ENCODE peak calls at places on chromosomes 6 and 20, in seven cellular contexts. E is HepG2, A is HCT116, K is H1, X is SK-N-SH, N is GM12878, G is K562. S is an unnamed sample.

GRCh38 chr6:1388927-1389790 is at the start of gene FOXF2:
- DNase-seq in G (peak), K (no peak), A (no peak), N (no peak), E (no peak), X (no peak), S (no peak)

GRCh38 chr20:40763646-40764295 is 74.7 kb upstream of the MAFB start:
- DNase-seq in X (peak), E (no peak), N (no peak), G (no peak), A (no peak), K (no peak), S (no peak)

GRCh38 chr6:132465530-132466485 is 47.1 kb downstream of the STX7 start:
- DNase-seq in A (no peak), E (no peak), G (no peak), N (no peak), K (no peak), X (no peak), S (no peak)

GRCh38 chr6:7721654-7722053 is 4.2 kb upstream of the BMP6 start:
- DNase-seq in X (peak), N (no peak), E (peak), A (peak), K (no peak), G (no peak), S (peak)

GRCh38 chr6:151917531-151918329 is 110.2 kb downstream of the ESR1 start:
- DNase-seq in X (no peak), A (no peak), N (no peak), K (no peak), G (no peak), E (no peak), S (no peak)

GRCh38 chr6:118808794-118809668 is 84.9 kb upstream of the ASF1A start:
- DNase-seq in A (no peak), G (no peak), K (no peak), X (no peak), N (no peak), E (no peak), S (no peak)

GRCh38 chr6:106027316-106027715 is 58.8 kb upstream of the PRDM1 start:
- DNase-seq in E (no peak), X (no peak), N (no peak), A (no peak), K (no peak), G (no peak), S (no peak)

GRCh38 chr6:98254624-98255023 is 579.8 kb upstream of the POU3F2 start:
- DNase-seq in N (no peak), X (no peak), E (no peak), A (no peak), K (no peak), G (no peak), S (no peak)

GRCh38 chr6:167472876-167473275 is 148.0 kb downstream of the TTLL2 start:
- DNase-seq in X (no peak), N (no peak), K (no peak), E (no peak), A (no peak), G (no peak), S (no peak)

GRCh38 chr20:24675651-24676352 is 206.4 kb downstream of the SYNDIG1 start:
- DNase-seq in N (no peak), K (no peak), X (no peak), G (no peak), E (no peak), A (no peak), S (no peak)

GRCh38 chr6:30683137-30683979 is 3.1 kb downstream of the PPP1R18 start:
- DNase-seq in X (no peak), K (no peak), E (no peak), A (no peak), G (no peak), N (no peak), S (no peak)
- TF ChIP-seq JUND in X (no peak), K (no peak), E (no peak), A (no peak), G (no peak), N (no peak), S (no peak)

GRCh38 chr20:2817891-2818595 is 1.9 kb downstream of the TMEM239 start:
- DNase-seq in E (no peak), K (no peak), A (no peak), N (no peak), G (no peak), X (peak), S (no peak)

GRCh38 chr20:2816030-2816582 is at the start of gene TMEM239:
- DNase-seq in A (no peak), E (no peak), X (peak), N (no peak), K (no peak), G (no peak), S (no peak)

GRCh38 chr20:2817341-2817726 is 1.2 kb downstream of the TMEM239 start:
- DNase-seq in K (no peak), X (no peak), G (no peak), N (no peak), E (no peak), A (no peak), S (no peak)

GRCh38 chr20:2815242-2815900 is 584 bp downstream of the C20orf141 start:
- DNase-seq in K (no peak), X (peak), A (no peak), G (no peak), E (no peak), N (no peak), S (no peak)

GRCh38 chr20:2816583-2817340 is 598 bp downstream of the TMEM239 start:
- DNase-seq in N (no peak), G (no peak), X (peak), E (no peak), K (no peak), A (no peak), S (no peak)
- TF ChIP-seq JUND in N (no peak), G (no peak), X (no peak), E (no peak), K (no peak), A (no peak), S (no peak)

GRCh38 chr6:110359554-110359953 is 1.4 kb upstream of the METTL24 start:
- DNase-seq in K (no peak), E (no peak), X (no peak), G (no peak), A (no peak), N (no peak), S (no peak)
- TF ChIP-seq JUND in K (no peak), E (no peak), X (no peak), G (no peak), A (no peak), N (no peak), S (no peak)

DNA sequence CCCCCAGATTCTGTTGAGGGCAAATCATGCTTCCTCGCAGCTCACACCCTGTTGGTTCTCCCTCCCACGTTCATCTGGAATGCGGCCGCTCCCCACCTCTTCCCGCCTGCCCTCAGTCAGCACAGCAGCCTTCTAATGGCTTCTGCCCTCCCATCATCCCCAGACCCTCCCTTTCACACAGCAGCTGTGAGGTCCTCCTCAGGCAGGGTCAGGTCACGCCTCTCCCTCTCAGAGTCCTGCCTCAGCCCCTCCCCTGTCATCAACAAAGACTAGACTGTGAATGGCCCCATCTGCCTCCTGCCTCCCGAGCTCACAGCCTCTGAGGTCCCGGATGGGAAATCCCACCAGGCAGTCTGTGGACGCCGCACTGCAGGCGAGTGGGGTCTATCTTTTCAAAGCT is 7.9 kb upstream of the BHLHE23 start:
- DNase-seq in G (no peak), E (no peak), N (no peak), X (no peak), K (peak), A (no peak), S (no peak)
- TF ChIP-seq JUND in G (no peak), E (no peak), N (no peak), X (no peak), K (no peak), A (no peak), S (no peak)

GRCh38 chr20:47311211-47311610 is 45.3 kb downstream of the ZMYND8 start:
- DNase-seq in K (no peak), X (no peak), G (no peak), N (no peak), A (no peak), E (no peak), S (no peak)
- TF ChIP-seq JUND in K (no peak), X (no peak), G (no peak), N (no peak), A (no peak), E (no peak), S (no peak)

DNA sequence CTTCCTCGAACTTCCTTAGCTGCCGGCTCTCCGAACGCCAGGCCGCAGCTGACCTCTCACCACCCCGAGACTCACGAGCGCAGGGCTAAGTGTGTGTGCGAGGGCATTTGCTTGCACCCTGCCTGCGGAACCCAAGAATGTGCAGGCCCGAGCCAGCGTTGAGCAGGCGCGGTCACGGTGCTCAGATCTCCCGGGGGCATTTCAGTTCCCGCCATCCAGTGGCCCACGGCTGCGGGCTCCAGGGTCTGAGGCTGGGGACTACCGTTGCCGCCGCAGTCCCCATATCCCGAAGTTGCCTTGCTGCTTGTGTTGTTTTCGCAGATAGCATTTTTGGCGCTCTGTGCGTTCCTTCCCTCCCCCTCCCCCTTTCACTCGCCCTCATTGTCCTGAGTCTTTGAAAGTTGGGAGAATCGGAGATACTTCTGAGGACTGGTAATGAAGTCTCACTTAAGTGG is 1.7 kb downstream of the NR2E1 start:
- DNase-seq in A (no peak), E (no peak), G (no peak), N (no peak), X (no peak), K (no peak), S (no peak)
- TF ChIP-seq JUND in A (no peak), E (no peak), G (no peak), N (no peak), X (no peak), K (no peak), S (no peak)

DNA sequence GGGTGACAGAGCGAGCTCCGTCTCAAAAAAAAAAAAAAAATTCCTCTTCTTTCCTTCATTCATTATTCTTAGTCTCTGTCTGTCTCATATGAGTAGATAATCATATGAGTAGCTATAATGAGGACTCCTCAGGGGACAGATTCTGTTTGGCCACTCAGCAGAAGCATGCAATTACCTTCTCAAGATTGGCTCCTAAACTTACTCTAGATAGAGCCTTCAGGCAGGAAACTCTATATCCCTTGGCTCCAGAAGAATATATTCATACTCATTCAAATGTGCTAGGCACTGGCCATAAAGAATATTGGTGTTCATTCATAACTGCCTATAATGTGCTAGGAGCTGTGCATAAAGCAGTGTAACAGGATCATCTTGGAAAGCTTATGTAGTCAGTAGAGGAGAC is 2.2 kb upstream of the ACAT2 start:
- DNase-seq in X (no peak), K (no peak), E (no peak), G (no peak), A (no peak), N (no peak), S (no peak)
- TF ChIP-seq JUND in X (no peak), K (no peak), E (no peak), G (no peak), A (no peak), N (no peak), S (no peak)

GRCh38 chr20:9119776-9120175 is 50.9 kb downstream of the PLCB4 start:
- DNase-seq in G (no peak), N (no peak), K (no peak), X (peak), E (no peak), A (no peak), S (no peak)
- TF ChIP-seq JUND in G (no peak), N (no peak), K (no peak), X (no peak), E (no peak), A (no peak), S (no peak)

GRCh38 chr6:66226099-66226498 is 519.1 kb upstream of the EYS start:
- DNase-seq in E (no peak), K (no peak), N (no peak), X (peak), A (no peak), G (no peak), S (peak)
- TF ChIP-seq JUND in E (no peak), K (no peak), N (no peak), X (no peak), A (no peak), G (no peak), S (no peak)